ENCODE peak calls at places on chromosome 11, in nine cellular contexts. V is GM18507, P is DMS153, J is NT2/D1, A is esophagus muscularis mucosa, H is AG04449, E is AG09319, L is globus pallidus, O is mucosa of descending colon. Y is an unnamed sample.

GRCh38 chr11:61787928-61788491 is 4.4 kb downstream of the TMEM258 start:
- DNase-seq in V (no peak), P (no peak), J (peak), A (no peak), H (no peak), E (no peak), L (peak), O (peak), Y (peak)

GRCh38 chr11:1988667-1989317 is 8.8 kb downstream of the H19 start:
- DNase-seq in V (no peak), P (no peak), J (no peak), A (no peak), H (no peak), E (no peak), L (no peak), O (no peak), Y (peak)

GRCh38 chr11:28621648-28622215 is 513.5 kb downstream of the METTL15 start:
- DNase-seq in V (no peak), P (no peak), J (no peak), A (no peak), H (no peak), E (peak), L (peak), O (peak), Y (no peak)

GRCh38 chr11:123751777-123752176 is 2.5 kb downstream of the OR6X1 start:
- DNase-seq in V (no peak), P (no peak), J (no peak), A (no peak), H (no peak), E (no peak), L (no peak), O (no peak), Y (no peak)

GRCh38 chr11:19244084-19244483 is 3.3 kb upstream of the E2F8 start:
- DNase-seq in V (no peak), P (no peak), J (no peak), A (no peak), H (no peak), E (no peak), L (no peak), O (peak), Y (no peak)

GRCh38 chr11:91178366-91178765 is 955.5 kb upstream of the CHORDC1 start:
- DNase-seq in V (no peak), P (no peak), J (no peak), A (no peak), H (no peak), E (no peak), L (no peak), O (no peak), Y (no peak)

GRCh38 chr11:125180413-125181305 is 16.1 kb downstream of the PKNOX2 start:
- DNase-seq in V (no peak), P (no peak), J (no peak), A (no peak), H (no peak), E (no peak), L (no peak), O (no peak), Y (no peak)

GRCh38 chr11:64060861-64061444 is 25.2 kb downstream of the FLRT1 start:
- DNase-seq in V (peak), P (peak), J (peak), A (no peak), H (no peak), E (no peak), L (peak), O (peak), Y (peak)

GRCh38 chr11:40166892-40167291 is 1292.6 kb downstream of the LRRC4C start:
- DNase-seq in V (no peak), P (no peak), J (no peak), A (no peak), H (no peak), E (no peak), L (no peak), O (no peak), Y (no peak)

GRCh38 chr11:126415128-126415527 is 59.6 kb downstream of the ST3GAL4 start:
- DNase-seq in V (no peak), P (no peak), J (no peak), A (peak), H (no peak), E (peak), L (peak), O (peak), Y (no peak)

GRCh38 chr11:100328626-100329340 is 358.3 kb upstream of the ARHGAP42 start:
- DNase-seq in V (no peak), P (peak), J (no peak), A (no peak), H (no peak), E (no peak), L (no peak), O (no peak), Y (no peak)

GRCh38 chr11:12172493-12173013 is 62.2 kb downstream of the MICAL2 start:
- DNase-seq in V (no peak), P (no peak), J (no peak), A (no peak), H (no peak), E (no peak), L (no peak), O (no peak), Y (no peak)

GRCh38 chr11:75287579-75287978 is 47.0 kb downstream of the TPBGL start:
- DNase-seq in V (no peak), P (no peak), J (no peak), A (no peak), H (no peak), E (no peak), L (no peak), O (no peak), Y (no peak)

GRCh38 chr11:85823816-85824215 is 12.9 kb upstream of the SYTL2 start:
- DNase-seq in V (no peak), P (no peak), J (no peak), A (no peak), H (no peak), E (no peak), L (no peak), O (peak), Y (no peak)

GRCh38 chr11:68322031-68322388 is 9.6 kb downstream of the LRP5 start:
- DNase-seq in V (no peak), P (no peak), J (no peak), A (no peak), H (no peak), E (no peak), L (no peak), O (no peak), Y (no peak)

GRCh38 chr11:17541330-17541885 is 2.8 kb downstream of the USH1C start:
- DNase-seq in V (no peak), P (no peak), J (no peak), A (no peak), H (no peak), E (no peak), L (no peak), O (peak), Y (no peak)

GRCh38 chr11:112175596-112175947 is 260 bp downstream of the BCO2 start:
- DNase-seq in V (no peak), P (no peak), J (no peak), A (no peak), H (no peak), E (no peak), L (peak), O (no peak), Y (no peak)

GRCh38 chr11:44366741-44367140 is 56.8 kb upstream of the ALX4 start:
- DNase-seq in V (no peak), P (no peak), J (peak), A (no peak), H (no peak), E (no peak), L (no peak), O (no peak), Y (no peak)

GRCh38 chr11:111923351-111923788 is 4.7 kb downstream of the C11orf52 start:
- DNase-seq in V (no peak), P (no peak), J (no peak), A (peak), H (no peak), E (no peak), L (no peak), O (no peak), Y (no peak)

GRCh38 chr11:21896216-21896615 is 296.7 kb upstream of the ANO5 start:
- DNase-seq in V (no peak), P (no peak), J (no peak), A (no peak), H (no peak), E (no peak), L (no peak), O (no peak), Y (no peak)

GRCh38 chr11:26649884-26650283 is 72.0 kb downstream of the SLC5A12 start:
- DNase-seq in V (peak), P (peak), J (peak), A (no peak), H (peak), E (peak), L (peak), O (peak), Y (peak)

GRCh38 chr11:82854242-82854641 is 46.0 kb downstream of the PRCP start:
- DNase-seq in V (no peak), P (no peak), J (no peak), A (no peak), H (no peak), E (no peak), L (no peak), O (no peak), Y (no peak)

GRCh38 chr11:66366844-66367477 is 4.6 kb downstream of the SLC29A2 start:
- DNase-seq in V (no peak), P (no peak), J (no peak), A (no peak), H (no peak), E (no peak), L (no peak), O (no peak), Y (no peak)

GRCh38 chr11:64519541-64519940 is 71.5 kb upstream of the SLC22A12 start:
- DNase-seq in V (no peak), P (no peak), J (no peak), A (no peak), H (no peak), E (no peak), L (no peak), O (no peak), Y (no peak)

GRCh38 chr11:102111787-102112653 is 1.8 kb downstream of the YAP1 start:
- DNase-seq in V (no peak), P (no peak), J (no peak), A (no peak), H (peak), E (peak), L (no peak), O (peak), Y (no peak)

Y was measured in nephron progenitor cell.